ENCODE peak calls at places on chromosome X, in ten cellular contexts. One of them, this sample, is unnamed.

GRCh38 chrX:40434947-40435346 is 145.8 kb upstream of the ATP6AP2 start:
- DNase-seq in mucosa of descending colon: no peak
- DNase-seq in AG10803: peak; percentile 62
- DNase-seq in thyroid gland: peak; percentile 10
- DNase-seq in heart left ventricle: peak; percentile 36
- DNase-seq in suprapubic skin: no peak
- DNase-seq in osteoblast: no peak
- DNase-seq in brain microvascular endothelial cell: no peak
- DNase-seq in colonic mucosa: no peak
- DNase-seq in foreskin fibroblast: no peak
- DNase-seq in this sample: no peak

GRCh38 chrX:19183777-19184485 is 61.7 kb upstream of the ADGRG2 start:
- DNase-seq in mucosa of descending colon: no peak
- DNase-seq in AG10803: no peak
- DNase-seq in thyroid gland: peak; percentile 8
- DNase-seq in heart left ventricle: no peak
- DNase-seq in suprapubic skin: no peak
- DNase-seq in osteoblast: no peak
- DNase-seq in brain microvascular endothelial cell: no peak
- DNase-seq in colonic mucosa: no peak
- DNase-seq in foreskin fibroblast: no peak
- DNase-seq in this sample: no peak

GRCh38 chrX:69126642-69127041 is 38.6 kb downstream of the PJA1 start:
- DNase-seq in mucosa of descending colon: no peak
- DNase-seq in AG10803: no peak
- DNase-seq in thyroid gland: peak; percentile 32
- DNase-seq in heart left ventricle: no peak
- DNase-seq in suprapubic skin: no peak
- DNase-seq in osteoblast: peak; percentile 64
- DNase-seq in brain microvascular endothelial cell: no peak
- DNase-seq in colonic mucosa: no peak
- DNase-seq in foreskin fibroblast: no peak
- DNase-seq in this sample: no peak

GRCh38 chrX:140053841-140054240 is 88.5 kb upstream of the CXorf66 start:
- DNase-seq in mucosa of descending colon: no peak
- DNase-seq in AG10803: no peak
- DNase-seq in thyroid gland: no peak
- DNase-seq in heart left ventricle: no peak
- DNase-seq in suprapubic skin: no peak
- DNase-seq in osteoblast: no peak
- DNase-seq in brain microvascular endothelial cell: no peak
- DNase-seq in colonic mucosa: no peak
- DNase-seq in foreskin fibroblast: no peak
- DNase-seq in this sample: no peak

GRCh38 chrX:97628807-97629596 is 745.3 kb downstream of the RPA4 start:
- DNase-seq in mucosa of descending colon: no peak
- DNase-seq in AG10803: no peak
- DNase-seq in thyroid gland: no peak
- DNase-seq in heart left ventricle: no peak
- DNase-seq in suprapubic skin: no peak
- DNase-seq in osteoblast: no peak
- DNase-seq in brain microvascular endothelial cell: no peak
- DNase-seq in colonic mucosa: no peak
- DNase-seq in foreskin fibroblast: no peak
- DNase-seq in this sample: no peak

GRCh38 chrX:132412208-132412607 is 76.6 kb downstream of the MBNL3 start:
- DNase-seq in mucosa of descending colon: no peak
- DNase-seq in AG10803: no peak
- DNase-seq in thyroid gland: no peak
- DNase-seq in heart left ventricle: no peak
- DNase-seq in suprapubic skin: no peak
- DNase-seq in osteoblast: no peak
- DNase-seq in brain microvascular endothelial cell: no peak
- DNase-seq in colonic mucosa: no peak
- DNase-seq in foreskin fibroblast: no peak
- DNase-seq in this sample: no peak

GRCh38 chrX:149040873-149041535 is 464.1 kb downstream of the IDS start:
- DNase-seq in mucosa of descending colon: no peak
- DNase-seq in AG10803: no peak
- DNase-seq in thyroid gland: no peak
- DNase-seq in heart left ventricle: no peak
- DNase-seq in suprapubic skin: no peak
- DNase-seq in osteoblast: no peak
- DNase-seq in brain microvascular endothelial cell: no peak
- DNase-seq in colonic mucosa: no peak
- DNase-seq in foreskin fibroblast: no peak
- DNase-seq in this sample: no peak

GRCh38 chrX:140709421-140709846 is at the start of gene LINC00632:
- DNase-seq in mucosa of descending colon: no peak
- DNase-seq in AG10803: no peak
- DNase-seq in thyroid gland: no peak
- DNase-seq in heart left ventricle: no peak
- DNase-seq in suprapubic skin: no peak
- DNase-seq in osteoblast: no peak
- DNase-seq in brain microvascular endothelial cell: no peak
- DNase-seq in colonic mucosa: no peak
- DNase-seq in foreskin fibroblast: no peak
- DNase-seq in this sample: no peak

GRCh38 chrX:30910124-30910860 is 21.2 kb upstream of the TAB3 start:
- DNase-seq in mucosa of descending colon: no peak
- DNase-seq in AG10803: peak; percentile 37
- DNase-seq in thyroid gland: no peak
- DNase-seq in heart left ventricle: no peak
- DNase-seq in suprapubic skin: no peak
- DNase-seq in osteoblast: no peak
- DNase-seq in brain microvascular endothelial cell: peak; percentile 24
- DNase-seq in colonic mucosa: no peak
- DNase-seq in foreskin fibroblast: peak; percentile 1
- DNase-seq in this sample: no peak

GRCh38 chrX:133495464-133496391 is 80.4 kb upstream of the GPC4 start:
- DNase-seq in mucosa of descending colon: peak; percentile 51
- DNase-seq in AG10803: peak; percentile 87
- DNase-seq in thyroid gland: peak; percentile 65
- DNase-seq in heart left ventricle: no peak
- DNase-seq in suprapubic skin: peak; percentile 68
- DNase-seq in osteoblast: no peak
- DNase-seq in brain microvascular endothelial cell: no peak
- DNase-seq in colonic mucosa: peak; percentile 50
- DNase-seq in foreskin fibroblast: no peak
- DNase-seq in this sample: no peak

GRCh38 chrX:41291309-41291708 is 42.7 kb upstream of the DDX3X start:
- DNase-seq in mucosa of descending colon: no peak
- DNase-seq in AG10803: no peak
- DNase-seq in thyroid gland: no peak
- DNase-seq in heart left ventricle: no peak
- DNase-seq in suprapubic skin: no peak
- DNase-seq in osteoblast: no peak
- DNase-seq in brain microvascular endothelial cell: no peak
- DNase-seq in colonic mucosa: no peak
- DNase-seq in foreskin fibroblast: no peak
- DNase-seq in this sample: no peak

GRCh38 chrX:102959471-102959870 is 22.4 kb downstream of the RAB40AL start:
- DNase-seq in mucosa of descending colon: no peak
- DNase-seq in AG10803: peak; percentile 64
- DNase-seq in thyroid gland: no peak
- DNase-seq in heart left ventricle: no peak
- DNase-seq in suprapubic skin: no peak
- DNase-seq in osteoblast: peak; percentile 60
- DNase-seq in brain microvascular endothelial cell: peak; percentile 55
- DNase-seq in colonic mucosa: no peak
- DNase-seq in foreskin fibroblast: peak; percentile 79
- DNase-seq in this sample: no peak

GRCh38 chrX:19698125-19698524 is 182.8 kb upstream of the MAP3K15 start:
- DNase-seq in mucosa of descending colon: no peak
- DNase-seq in AG10803: peak; percentile 79
- DNase-seq in thyroid gland: peak; percentile 59
- DNase-seq in heart left ventricle: no peak
- DNase-seq in suprapubic skin: no peak
- DNase-seq in osteoblast: no peak
- DNase-seq in brain microvascular endothelial cell: no peak
- DNase-seq in colonic mucosa: no peak
- DNase-seq in foreskin fibroblast: peak; percentile 73
- DNase-seq in this sample: no peak

GRCh38 chrX:2430265-2430825 is 70.4 kb downstream of the DHRSX start:
- DNase-seq in mucosa of descending colon: no peak
- DNase-seq in AG10803: no peak
- DNase-seq in thyroid gland: no peak
- DNase-seq in heart left ventricle: no peak
- DNase-seq in suprapubic skin: no peak
- DNase-seq in osteoblast: no peak
- DNase-seq in brain microvascular endothelial cell: no peak
- DNase-seq in colonic mucosa: no peak
- DNase-seq in foreskin fibroblast: peak; percentile 20
- DNase-seq in this sample: no peak

GRCh38 chrX:103779156-103779555 is 2.5 kb downstream of the PLP1 start:
- DNase-seq in mucosa of descending colon: no peak
- DNase-seq in AG10803: no peak
- DNase-seq in thyroid gland: peak; percentile 8
- DNase-seq in heart left ventricle: no peak
- DNase-seq in suprapubic skin: no peak
- DNase-seq in osteoblast: no peak
- DNase-seq in brain microvascular endothelial cell: peak; percentile 29
- DNase-seq in colonic mucosa: no peak
- DNase-seq in foreskin fibroblast: no peak
- DNase-seq in this sample: no peak

DNA sequence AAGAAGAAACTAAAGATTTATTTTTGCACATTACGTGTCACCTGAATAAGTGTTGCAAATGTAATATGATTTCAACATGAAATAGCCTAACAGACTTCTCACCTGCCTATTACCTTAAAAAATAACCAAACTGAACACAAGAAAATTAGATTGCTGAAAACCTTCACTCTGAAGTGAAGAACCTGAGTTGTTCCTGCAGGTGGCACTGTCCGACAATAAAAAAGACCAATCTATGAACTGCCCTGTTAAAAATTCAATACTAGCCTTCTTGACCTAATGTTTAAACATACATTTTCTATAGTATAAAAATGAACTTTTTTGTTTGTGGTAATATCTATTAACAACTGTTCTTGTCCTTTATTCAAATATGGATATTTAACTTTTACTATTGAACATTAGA is 69.2 kb upstream of the PNPLA4 start:
- DNase-seq in mucosa of descending colon: no peak
- DNase-seq in AG10803: peak; percentile 23
- DNase-seq in thyroid gland: peak; percentile 27
- DNase-seq in heart left ventricle: no peak
- DNase-seq in suprapubic skin: no peak
- DNase-seq in osteoblast: no peak
- DNase-seq in brain microvascular endothelial cell: peak; percentile 32
- DNase-seq in colonic mucosa: peak; percentile 39
- DNase-seq in foreskin fibroblast: no peak
- DNase-seq in this sample: no peak
- TF ChIP-seq CTCF in mucosa of descending colon: no peak
- TF ChIP-seq CTCF in AG10803: peak; percentile 62
- TF ChIP-seq CTCF in thyroid gland: peak; percentile 61
- TF ChIP-seq CTCF in heart left ventricle: peak; percentile 32
- TF ChIP-seq CTCF in suprapubic skin: peak; percentile 12
- TF ChIP-seq CTCF in osteoblast: peak; percentile 59
- TF ChIP-seq CTCF in brain microvascular endothelial cell: peak; percentile 55
- TF ChIP-seq CTCF in colonic mucosa: peak; percentile 49
- TF ChIP-seq CTCF in foreskin fibroblast: no peak
- TF ChIP-seq CTCF in this sample: peak; percentile 74

GRCh38 chrX:12447448-12448154 is 309.3 kb downstream of the FRMPD4 start:
- DNase-seq in mucosa of descending colon: no peak
- DNase-seq in AG10803: peak; percentile 87
- DNase-seq in thyroid gland: no peak
- DNase-seq in heart left ventricle: no peak
- DNase-seq in suprapubic skin: no peak
- DNase-seq in osteoblast: no peak
- DNase-seq in brain microvascular endothelial cell: peak; percentile 65
- DNase-seq in colonic mucosa: no peak
- DNase-seq in foreskin fibroblast: peak; percentile 81
- DNase-seq in this sample: no peak
- TF ChIP-seq CTCF in mucosa of descending colon: no peak
- TF ChIP-seq CTCF in AG10803: peak; percentile 34
- TF ChIP-seq CTCF in thyroid gland: no peak
- TF ChIP-seq CTCF in heart left ventricle: no peak
- TF ChIP-seq CTCF in suprapubic skin: no peak
- TF ChIP-seq CTCF in osteoblast: peak; percentile 32
- TF ChIP-seq CTCF in brain microvascular endothelial cell: no peak
- TF ChIP-seq CTCF in colonic mucosa: no peak
- TF ChIP-seq CTCF in foreskin fibroblast: peak; percentile 2
- TF ChIP-seq CTCF in this sample: peak; percentile 55

GRCh38 chrX:46698691-46699090 is 60.2 kb downstream of the SLC9A7 start:
- DNase-seq in mucosa of descending colon: no peak
- DNase-seq in AG10803: no peak
- DNase-seq in thyroid gland: no peak
- DNase-seq in heart left ventricle: no peak
- DNase-seq in suprapubic skin: no peak
- DNase-seq in osteoblast: no peak
- DNase-seq in brain microvascular endothelial cell: no peak
- DNase-seq in colonic mucosa: no peak
- DNase-seq in foreskin fibroblast: no peak
- DNase-seq in this sample: no peak

GRCh38 chrX:46693149-46693548 is 65.8 kb downstream of the SLC9A7 start:
- DNase-seq in mucosa of descending colon: no peak
- DNase-seq in AG10803: no peak
- DNase-seq in thyroid gland: no peak
- DNase-seq in heart left ventricle: no peak
- DNase-seq in suprapubic skin: no peak
- DNase-seq in osteoblast: no peak
- DNase-seq in brain microvascular endothelial cell: no peak
- DNase-seq in colonic mucosa: no peak
- DNase-seq in foreskin fibroblast: no peak
- DNase-seq in this sample: no peak

GRCh38 chrX:46690818-46691217 is 68.1 kb downstream of the SLC9A7 start:
- DNase-seq in mucosa of descending colon: no peak
- DNase-seq in AG10803: no peak
- DNase-seq in thyroid gland: no peak
- DNase-seq in heart left ventricle: no peak
- DNase-seq in suprapubic skin: no peak
- DNase-seq in osteoblast: no peak
- DNase-seq in brain microvascular endothelial cell: no peak
- DNase-seq in colonic mucosa: no peak
- DNase-seq in foreskin fibroblast: no peak
- DNase-seq in this sample: no peak

DNA sequence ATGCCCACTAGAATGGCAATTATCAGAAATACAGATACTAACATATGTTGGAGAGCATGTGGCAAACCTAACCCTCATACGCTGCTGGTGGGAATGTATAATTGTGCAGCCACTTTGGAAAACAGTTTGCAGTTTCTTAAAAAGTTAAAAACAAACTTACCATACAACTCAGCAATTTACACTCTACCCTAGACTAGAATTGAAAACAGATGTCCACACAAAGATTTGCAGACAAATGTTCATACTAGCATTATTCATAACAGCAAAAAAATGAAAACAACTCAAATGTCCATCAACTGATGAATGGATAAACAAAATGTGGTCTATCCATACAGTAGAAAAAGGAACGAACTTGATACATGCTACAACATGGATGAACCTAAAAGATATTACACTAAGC is 64.4 kb downstream of the SLC9A7 start:
- DNase-seq in mucosa of descending colon: no peak
- DNase-seq in AG10803: peak; percentile 40
- DNase-seq in thyroid gland: no peak
- DNase-seq in heart left ventricle: no peak
- DNase-seq in suprapubic skin: no peak
- DNase-seq in osteoblast: no peak
- DNase-seq in brain microvascular endothelial cell: no peak
- DNase-seq in colonic mucosa: no peak
- DNase-seq in foreskin fibroblast: no peak
- DNase-seq in this sample: no peak
- TF ChIP-seq CTCF in mucosa of descending colon: no peak
- TF ChIP-seq CTCF in AG10803: no peak
- TF ChIP-seq CTCF in thyroid gland: no peak
- TF ChIP-seq CTCF in heart left ventricle: no peak
- TF ChIP-seq CTCF in suprapubic skin: no peak
- TF ChIP-seq CTCF in osteoblast: no peak
- TF ChIP-seq CTCF in brain microvascular endothelial cell: no peak
- TF ChIP-seq CTCF in colonic mucosa: no peak
- TF ChIP-seq CTCF in foreskin fibroblast: no peak
- TF ChIP-seq CTCF in this sample: no peak

GRCh38 chrX:131366387-131366786 is 77.3 kb upstream of the IGSF1 start:
- DNase-seq in mucosa of descending colon: no peak
- DNase-seq in AG10803: no peak
- DNase-seq in thyroid gland: peak; percentile 8
- DNase-seq in heart left ventricle: no peak
- DNase-seq in suprapubic skin: no peak
- DNase-seq in osteoblast: no peak
- DNase-seq in brain microvascular endothelial cell: no peak
- DNase-seq in colonic mucosa: no peak
- DNase-seq in foreskin fibroblast: no peak
- DNase-seq in this sample: no peak
- TF ChIP-seq CTCF in mucosa of descending colon: no peak
- TF ChIP-seq CTCF in AG10803: no peak
- TF ChIP-seq CTCF in thyroid gland: peak; percentile 29
- TF ChIP-seq CTCF in heart left ventricle: no peak
- TF ChIP-seq CTCF in suprapubic skin: no peak
- TF ChIP-seq CTCF in osteoblast: peak; percentile 5
- TF ChIP-seq CTCF in brain microvascular endothelial cell: no peak
- TF ChIP-seq CTCF in colonic mucosa: no peak
- TF ChIP-seq CTCF in foreskin fibroblast: no peak
- TF ChIP-seq CTCF in this sample: peak; percentile 19